ENCODE peak calls at places on chromosomes 13 and 19, in seven cellular contexts. One of them, this sample, is unnamed. For H3K27me3 and H3K4me1, the result is how much of the 10 kb centered on the place peaks cover.

GRCh38 chr19:41437944-41438574 is 1.7 kb downstream of the DMAC2 start:
- DNase-seq in heart right ventricle: no peak
- DNase-seq in CD8-positive, alpha-beta T cell: no peak
- DNase-seq in A673: no peak
- DNase-seq in small intestine: no peak
- DNase-seq in testis: no peak
- DNase-seq in HCT116: no peak
- DNase-seq in this sample: no peak

GRCh38 chr19:21084343-21084742 is 2.3 kb downstream of the ZNF714 start:
- DNase-seq in heart right ventricle: no peak
- DNase-seq in CD8-positive, alpha-beta T cell: no peak
- DNase-seq in A673: peak
- DNase-seq in small intestine: no peak
- DNase-seq in testis: no peak
- DNase-seq in HCT116: no peak
- DNase-seq in this sample: no peak

GRCh38 chr19:54035215-54036178 is 28.2 kb downstream of the VSTM1 start:
- DNase-seq in heart right ventricle: no peak
- DNase-seq in CD8-positive, alpha-beta T cell: no peak
- DNase-seq in A673: peak
- DNase-seq in small intestine: no peak
- DNase-seq in testis: no peak
- DNase-seq in HCT116: no peak
- DNase-seq in this sample: no peak

GRCh38 chr19:43765109-43765876 is 10.5 kb upstream of the SMG9 start:
- DNase-seq in heart right ventricle: peak
- DNase-seq in CD8-positive, alpha-beta T cell: peak
- DNase-seq in A673: peak
- DNase-seq in small intestine: peak
- DNase-seq in testis: no peak
- DNase-seq in HCT116: peak
- DNase-seq in this sample: no peak

GRCh38 chr13:63449549-63449948 is 2033.9 kb upstream of the PCDH20 start:
- DNase-seq in heart right ventricle: no peak
- DNase-seq in CD8-positive, alpha-beta T cell: no peak
- DNase-seq in A673: peak
- DNase-seq in small intestine: no peak
- DNase-seq in testis: no peak
- DNase-seq in HCT116: no peak
- DNase-seq in this sample: no peak

GRCh38 chr13:41648314-41648935 is 191.1 kb downstream of the RGCC start:
- DNase-seq in heart right ventricle: no peak
- DNase-seq in CD8-positive, alpha-beta T cell: no peak
- DNase-seq in A673: no peak
- DNase-seq in small intestine: peak
- DNase-seq in testis: no peak
- DNase-seq in HCT116: peak
- DNase-seq in this sample: no peak

GRCh38 chr19:56115490-56115889 is 5.6 kb downstream of the ZNF787 start:
- DNase-seq in heart right ventricle: no peak
- DNase-seq in CD8-positive, alpha-beta T cell: no peak
- DNase-seq in A673: no peak
- DNase-seq in small intestine: no peak
- DNase-seq in testis: no peak
- DNase-seq in HCT116: no peak
- DNase-seq in this sample: no peak

GRCh38 chr19:11422163-11423068 is 3.3 kb upstream of the RGL3 start:
- DNase-seq in heart right ventricle: peak
- DNase-seq in CD8-positive, alpha-beta T cell: peak
- DNase-seq in A673: peak
- DNase-seq in small intestine: peak
- DNase-seq in testis: peak
- DNase-seq in HCT116: no peak
- DNase-seq in this sample: peak

GRCh38 chr13:106036870-106037269 is 498.6 kb downstream of the EFNB2 start:
- DNase-seq in heart right ventricle: no peak
- DNase-seq in CD8-positive, alpha-beta T cell: no peak
- DNase-seq in A673: no peak
- DNase-seq in small intestine: peak
- DNase-seq in testis: peak
- DNase-seq in HCT116: peak
- DNase-seq in this sample: no peak

GRCh38 chr13:83798731-83799130 is 83.5 kb downstream of the SLITRK1 start:
- DNase-seq in heart right ventricle: no peak
- DNase-seq in CD8-positive, alpha-beta T cell: no peak
- DNase-seq in A673: no peak
- DNase-seq in small intestine: no peak
- DNase-seq in testis: no peak
- DNase-seq in HCT116: no peak
- DNase-seq in this sample: no peak

GRCh38 chr19:15498910-15499309 is 9.4 kb upstream of the CYP4F22 start:
- DNase-seq in heart right ventricle: no peak
- DNase-seq in CD8-positive, alpha-beta T cell: no peak
- DNase-seq in A673: peak
- DNase-seq in small intestine: no peak
- DNase-seq in testis: no peak
- DNase-seq in HCT116: peak
- DNase-seq in this sample: no peak

GRCh38 chr13:113118328-113119021 is 4.1 kb upstream of the F10 start:
- DNase-seq in heart right ventricle: no peak
- DNase-seq in CD8-positive, alpha-beta T cell: no peak
- DNase-seq in A673: no peak
- DNase-seq in small intestine: no peak
- DNase-seq in testis: peak
- DNase-seq in HCT116: no peak
- DNase-seq in this sample: peak

GRCh38 chr13:39379118-39379517 is 223.9 kb downstream of the LHFPL6 start:
- DNase-seq in heart right ventricle: no peak
- DNase-seq in CD8-positive, alpha-beta T cell: no peak
- DNase-seq in A673: no peak
- DNase-seq in small intestine: no peak
- DNase-seq in testis: no peak
- DNase-seq in HCT116: no peak
- DNase-seq in this sample: no peak

GRCh38 chr13:95660981-95661581 is 15.9 kb upstream of the DNAJC3 start:
- DNase-seq in heart right ventricle: no peak
- DNase-seq in CD8-positive, alpha-beta T cell: no peak
- DNase-seq in A673: peak
- DNase-seq in small intestine: peak
- DNase-seq in testis: no peak
- DNase-seq in HCT116: peak
- DNase-seq in this sample: no peak

DNA sequence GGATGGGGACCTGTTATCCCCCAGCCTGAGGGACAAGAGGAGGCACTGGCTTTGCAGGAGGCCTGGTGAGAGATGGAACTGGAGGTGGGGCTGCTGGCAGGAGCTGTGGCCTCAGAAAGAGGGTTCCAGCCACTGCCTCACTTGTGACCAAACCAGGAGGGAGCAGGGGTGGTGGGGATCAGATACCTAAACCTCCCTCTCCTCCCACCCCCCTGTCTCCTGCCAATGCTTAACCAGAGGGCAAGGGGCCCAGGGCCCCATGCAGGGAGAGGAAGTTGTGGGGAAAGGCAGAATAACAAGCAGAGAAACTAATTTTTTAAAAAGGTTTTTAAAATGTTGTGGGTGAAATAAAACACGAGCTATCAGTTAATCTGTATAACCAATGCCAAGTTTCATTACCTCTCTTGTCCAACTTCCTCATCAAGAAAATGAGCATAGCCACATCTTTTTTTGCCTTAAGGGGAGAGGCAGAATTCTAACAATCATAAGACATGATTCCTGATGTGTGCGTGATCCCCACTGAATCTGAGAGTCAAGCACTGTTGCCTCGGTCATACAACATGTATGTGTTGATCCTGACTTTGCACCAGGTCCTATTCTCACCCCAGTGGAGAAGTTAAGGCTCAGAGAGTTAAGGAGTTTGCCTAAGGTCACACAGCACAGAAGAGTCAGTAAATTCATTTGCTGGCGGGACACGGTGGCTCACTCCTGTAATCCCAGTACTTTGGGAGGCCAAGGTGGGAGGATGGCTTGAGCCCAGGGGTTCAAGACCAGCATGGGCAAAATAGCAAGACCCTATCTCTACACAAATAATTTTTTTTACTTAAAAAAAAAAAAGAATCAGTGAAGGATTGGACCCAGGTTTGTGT is 12.9 kb downstream of the FXYD5 start:
- DNase-seq in heart right ventricle: no peak
- DNase-seq in CD8-positive, alpha-beta T cell: no peak
- DNase-seq in A673: no peak
- DNase-seq in small intestine: no peak
- DNase-seq in testis: no peak
- DNase-seq in HCT116: no peak
- DNase-seq in this sample: no peak
- H3K27ac ChIP-seq in heart right ventricle: no peak
- H3K27ac ChIP-seq in CD8-positive, alpha-beta T cell: peak
- H3K27ac ChIP-seq in A673: no peak
- H3K27ac ChIP-seq in small intestine: no peak
- H3K27ac ChIP-seq in testis: no peak
- H3K27ac ChIP-seq in HCT116: no peak
- H3K27ac ChIP-seq in this sample: peak

GRCh38 chr13:30006246-30006645 is 155.8 kb upstream of the UBL3 start:
- DNase-seq in heart right ventricle: no peak
- DNase-seq in CD8-positive, alpha-beta T cell: no peak
- DNase-seq in A673: no peak
- DNase-seq in small intestine: no peak
- DNase-seq in testis: no peak
- DNase-seq in HCT116: no peak
- DNase-seq in this sample: no peak
- H3K27me3 ChIP-seq in heart right ventricle: under half
- H3K27me3 ChIP-seq in CD8-positive, alpha-beta T cell: under half
- H3K27me3 ChIP-seq in A673: under half
- H3K27me3 ChIP-seq in small intestine: under half
- H3K27me3 ChIP-seq in testis: under half
- H3K27me3 ChIP-seq in HCT116: under half
- H3K27me3 ChIP-seq in this sample: under half

GRCh38 chr19:39155114-39155700 is 29.6 kb downstream of the PAK4 start:
- DNase-seq in heart right ventricle: no peak
- DNase-seq in CD8-positive, alpha-beta T cell: no peak
- DNase-seq in A673: no peak
- DNase-seq in small intestine: no peak
- DNase-seq in testis: no peak
- DNase-seq in HCT116: no peak
- DNase-seq in this sample: no peak
- H3K4me1 ChIP-seq in heart right ventricle: under half
- H3K4me1 ChIP-seq in CD8-positive, alpha-beta T cell: under half
- H3K4me1 ChIP-seq in A673: under half
- H3K4me1 ChIP-seq in small intestine: under half
- H3K4me1 ChIP-seq in testis: under half
- H3K4me1 ChIP-seq in HCT116: under half
- H3K4me1 ChIP-seq in this sample: under half

GRCh38 chr13:21020581-21020980 is 40.8 kb downstream of the LATS2 start:
- DNase-seq in heart right ventricle: no peak
- DNase-seq in CD8-positive, alpha-beta T cell: no peak
- DNase-seq in A673: no peak
- DNase-seq in small intestine: no peak
- DNase-seq in testis: no peak
- DNase-seq in HCT116: no peak
- DNase-seq in this sample: no peak
- H3K27ac ChIP-seq in heart right ventricle: no peak
- H3K27ac ChIP-seq in CD8-positive, alpha-beta T cell: no peak
- H3K27ac ChIP-seq in A673: no peak
- H3K27ac ChIP-seq in small intestine: no peak
- H3K27ac ChIP-seq in testis: no peak
- H3K27ac ChIP-seq in HCT116: no peak
- H3K27ac ChIP-seq in this sample: no peak

GRCh38 chr13:88623150-88623549 is 952.0 kb downstream of the SLITRK5 start:
- DNase-seq in heart right ventricle: no peak
- DNase-seq in CD8-positive, alpha-beta T cell: no peak
- DNase-seq in A673: no peak
- DNase-seq in small intestine: no peak
- DNase-seq in testis: no peak
- DNase-seq in HCT116: no peak
- DNase-seq in this sample: no peak

GRCh38 chr13:88628882-88629281 is 957.7 kb downstream of the SLITRK5 start:
- DNase-seq in heart right ventricle: no peak
- DNase-seq in CD8-positive, alpha-beta T cell: no peak
- DNase-seq in A673: no peak
- DNase-seq in small intestine: no peak
- DNase-seq in testis: no peak
- DNase-seq in HCT116: no peak
- DNase-seq in this sample: no peak

GRCh38 chr13:88622362-88622973 is 951.3 kb downstream of the SLITRK5 start:
- DNase-seq in heart right ventricle: no peak
- DNase-seq in CD8-positive, alpha-beta T cell: peak
- DNase-seq in A673: no peak
- DNase-seq in small intestine: no peak
- DNase-seq in testis: no peak
- DNase-seq in HCT116: no peak
- DNase-seq in this sample: no peak

GRCh38 chr13:88627071-88627470 is 955.9 kb downstream of the SLITRK5 start:
- DNase-seq in heart right ventricle: no peak
- DNase-seq in CD8-positive, alpha-beta T cell: no peak
- DNase-seq in A673: no peak
- DNase-seq in small intestine: no peak
- DNase-seq in testis: no peak
- DNase-seq in HCT116: no peak
- DNase-seq in this sample: no peak
- H3K27me3 ChIP-seq in heart right ventricle: under half
- H3K27me3 ChIP-seq in CD8-positive, alpha-beta T cell: under half
- H3K27me3 ChIP-seq in A673: under half
- H3K27me3 ChIP-seq in small intestine: under half
- H3K27me3 ChIP-seq in testis: under half
- H3K27me3 ChIP-seq in HCT116: under half
- H3K27me3 ChIP-seq in this sample: under half

GRCh38 chr13:93776936-93777335 is 550.3 kb downstream of the GPC6 start:
- DNase-seq in heart right ventricle: no peak
- DNase-seq in CD8-positive, alpha-beta T cell: no peak
- DNase-seq in A673: no peak
- DNase-seq in small intestine: no peak
- DNase-seq in testis: no peak
- DNase-seq in HCT116: no peak
- DNase-seq in this sample: no peak
- H3K4me1 ChIP-seq in heart right ventricle: under half
- H3K4me1 ChIP-seq in CD8-positive, alpha-beta T cell: under half
- H3K4me1 ChIP-seq in A673: under half
- H3K4me1 ChIP-seq in small intestine: under half
- H3K4me1 ChIP-seq in testis: under half
- H3K4me1 ChIP-seq in HCT116: under half
- H3K4me1 ChIP-seq in this sample: under half

This sample was measured in left lung.